ENCODE peak calls at places on chromosomes 13 and 19, in four cellular contexts. V is H9, M is IMR-90, T is H1. L is an unnamed sample.
A peak's percentile ranks its signal among the peaks of the same experiment; 100 is the strongest.

GRCh38 chr13:43239441-43239840 is 216.1 kb downstream of the DNAJC15 start:
- DNase-seq in V (no peak), M (no peak), T (no peak), L (no peak)

GRCh38 chr19:55342044-55342531 is 2.4 kb downstream of the KMT5C start:
- DNase-seq in V (peak; percentile 32), M (no peak), T (no peak), L (no peak)

GRCh38 chr19:1987197-1988187 is 28.0 kb downstream of the BTBD2 start:
- DNase-seq in V (peak; percentile 31), M (no peak), T (no peak), L (peak; percentile 15)

GRCh38 chr19:18972301-18972831 is 31.3 kb upstream of the HOMER3 start:
- DNase-seq in V (no peak), M (peak; percentile 31), T (no peak), L (no peak)

GRCh38 chr19:6740589-6741348 is 1.3 kb downstream of the TRIP10 start:
- DNase-seq in V (peak; percentile 69), M (peak; percentile 19), T (no peak), L (peak; percentile 62)

GRCh38 chr19:7500811-7501450 is 12.1 kb upstream of the PEX11G start:
- DNase-seq in V (peak; percentile 89), M (peak; percentile 46), T (peak; percentile 92), L (peak; percentile 88)

GRCh38 chr13:90455861-90456260 is 891.6 kb upstream of the MIR17HG start:
- DNase-seq in V (no peak), M (no peak), T (no peak), L (no peak)

GRCh38 chr19:6228523-6229215 is 51.1 kb downstream of the MLLT1 start:
- DNase-seq in V (no peak), M (no peak), T (no peak), L (no peak)

GRCh38 chr19:19595171-19595701 is 23.3 kb downstream of the PBX4 start:
- DNase-seq in V (no peak), M (peak; percentile 47), T (no peak), L (no peak)

GRCh38 chr13:82062772-82063171 is 1721.8 kb upstream of the SPRY2 start:
- DNase-seq in V (no peak), M (no peak), T (no peak), L (no peak)

GRCh38 chr19:41424335-41425173 is 2.6 kb downstream of the B3GNT8 start:
- DNase-seq in V (no peak), M (no peak), T (no peak), L (no peak)

GRCh38 chr13:36966404-36966803 is 32.7 kb downstream of the ALG5 start:
- DNase-seq in V (no peak), M (no peak), T (no peak), L (no peak)

GRCh38 chr13:98489446-98490194 is 87.3 kb downstream of the STK24 start:
- DNase-seq in V (no peak), M (no peak), T (no peak), L (no peak)

GRCh38 chr13:36445806-36446423 is 13.6 kb downstream of the CCNA1 start:
- DNase-seq in V (no peak), M (no peak), T (no peak), L (no peak)

GRCh38 chr19:2691951-2692350 is 10.5 kb downstream of the GNG7 start:
- DNase-seq in V (no peak), M (no peak), T (no peak), L (no peak)

GRCh38 chr13:25980255-25980654 is 71.6 kb downstream of the SHISA2 start:
- DNase-seq in V (peak; percentile 80), M (peak; percentile 3), T (no peak), L (peak; percentile 91)

GRCh38 chr19:17379221-17379631 is 2.1 kb upstream of the PLVAP start:
- DNase-seq in V (peak; percentile 44), M (no peak), T (peak; percentile 63), L (peak; percentile 55)

GRCh38 chr13:100986571-100986970 is 312.0 kb upstream of the TMTC4 start:
- DNase-seq in V (no peak), M (no peak), T (no peak), L (no peak)

GRCh38 chr19:54475706-54476105 is 2.6 kb upstream of the CDC42EP5 start:
- DNase-seq in V (no peak), M (no peak), T (no peak), L (no peak)

GRCh38 chr13:22278336-22278929 is 607.6 kb downstream of the FGF9 start:
- DNase-seq in V (peak; percentile 49), M (peak; percentile 63), T (peak; percentile 67), L (peak; percentile 65)

GRCh38 chr19:5144545-5145179 is 175.7 kb downstream of the KDM4B start:
- DNase-seq in V (no peak), M (no peak), T (no peak), L (no peak)

GRCh38 chr19:35265126-35265995 is 3.4 kb upstream of the USF2 start:
- DNase-seq in V (peak; percentile 22), M (no peak), T (no peak), L (no peak)

GRCh38 chr19:45638930-45639729 is at the start of gene EML2:
- DNase-seq in V (peak; percentile 95), M (no peak), T (peak; percentile 86), L (peak; percentile 89)

GRCh38 chr19:48512504-48513288 is 1.1 kb upstream of the LMTK3 start:
- DNase-seq in V (no peak), M (no peak), T (no peak), L (no peak)

GRCh38 chr19:4456843-4457653 is 546 bp downstream of the UBXN6 start:
- DNase-seq in V (peak; percentile 71), M (peak; percentile 56), T (peak; percentile 78), L (peak; percentile 80)

GRCh38 chr13:40974460-40975407 is 44.4 kb downstream of the ELF1 start:
- DNase-seq in V (peak; percentile 35), M (peak; percentile 66), T (no peak), L (peak; percentile 76)

GRCh38 chr19:51137812-51138425 is 4.2 kb upstream of the SIGLEC7 start:
- DNase-seq in V (no peak), M (no peak), T (no peak), L (no peak)

GRCh38 chr19:18230941-18231734 is 4.9 kb upstream of the PDE4C start:
- DNase-seq in V (no peak), M (no peak), T (peak; percentile 52), L (no peak)

GRCh38 chr19:37991176-37991835 is 84.3 kb downstream of the SIPA1L3 start:
- DNase-seq in V (no peak), M (no peak), T (no peak), L (no peak)

GRCh38 chr19:50268046-50268445 is 61.1 kb downstream of the KCNC3 start:
- DNase-seq in V (no peak), M (no peak), T (no peak), L (no peak)

GRCh38 chr19:33813391-33814101 is 16.9 kb downstream of the KCTD15 start:
- DNase-seq in V (no peak), M (no peak), T (no peak), L (no peak)

GRCh38 chr13:43878897-43879322 is 630 bp downstream of the CCDC122 start:
- DNase-seq in V (peak; percentile 52), M (peak; percentile 81), T (no peak), L (peak; percentile 58)

GRCh38 chr13:48448963-48449614 is 36.2 kb upstream of the LPAR6 start:
- DNase-seq in V (no peak), M (peak; percentile 80), T (no peak), L (no peak)

GRCh38 chr19:789473-790052 is 7.7 kb upstream of the PTBP1 start:
- DNase-seq in V (peak; percentile 68), M (no peak), T (no peak), L (peak; percentile 77)

GRCh38 chr19:790971-791604 is 6.2 kb upstream of the PTBP1 start:
- DNase-seq in V (no peak), M (no peak), T (no peak), L (no peak)

GRCh38 chr19:793775-794174 is 3.5 kb upstream of the PTBP1 start:
- DNase-seq in V (peak; percentile 30), M (no peak), T (peak; percentile 47), L (no peak)

GRCh38 chr19:792361-792885 is 4.8 kb upstream of the PTBP1 start:
- DNase-seq in V (peak; percentile 41), M (no peak), T (no peak), L (no peak)

DNA sequence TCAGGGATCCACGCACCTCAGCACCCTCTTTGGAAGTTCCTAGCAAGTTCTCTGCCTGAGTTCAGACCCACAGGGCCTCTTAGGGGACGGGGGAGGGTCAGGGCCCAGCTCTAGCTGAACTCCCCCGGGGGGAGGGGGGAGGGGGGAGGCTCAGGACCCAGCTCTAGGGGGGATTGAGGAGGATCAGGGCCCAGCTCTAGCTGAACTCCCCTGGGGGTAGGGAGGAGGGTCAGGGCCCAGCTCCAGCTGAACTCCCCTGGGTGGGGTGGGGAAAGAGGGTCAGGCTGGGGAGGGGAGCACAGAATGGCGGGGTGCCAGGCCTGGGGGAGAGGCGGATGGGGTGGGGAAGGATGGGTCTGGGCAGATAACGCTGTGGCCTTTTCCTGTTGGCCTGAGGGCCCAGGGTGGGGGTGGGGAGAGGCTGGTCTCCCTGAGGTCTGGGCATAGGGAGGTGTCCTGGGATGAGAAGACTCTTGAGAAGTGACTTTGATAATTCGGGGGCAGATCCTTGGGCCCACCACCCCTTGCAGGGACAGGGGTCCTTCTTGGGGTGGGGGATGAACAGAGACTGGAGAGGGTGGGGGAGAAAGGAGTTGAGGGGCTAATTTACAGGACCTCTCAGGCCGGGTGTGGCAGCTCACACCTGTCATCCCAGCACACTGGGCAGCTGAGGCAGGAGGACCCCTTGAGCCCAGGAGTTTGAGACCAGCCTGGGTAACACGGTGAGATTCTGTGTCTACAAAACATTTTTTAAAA is 5.5 kb upstream of the PTBP1 start:
- DNase-seq in V (peak; percentile 31), M (no peak), T (no peak), L (no peak)
- H3K56ac ChIP-seq in V (no peak overlapping the region), M (no peak overlapping the region), T (no peak overlapping the region), L (peak overlapping the region; percentile 71)

GRCh38 chr13:32403108-32403507 is 24.8 kb downstream of the N4BP2L1 start:
- DNase-seq in V (no peak), M (no peak), T (no peak), L (no peak)
- H3K56ac ChIP-seq in V (no peak overlapping the region), M (no peak overlapping the region), T (no peak overlapping the region), L (no peak overlapping the region)

DNA sequence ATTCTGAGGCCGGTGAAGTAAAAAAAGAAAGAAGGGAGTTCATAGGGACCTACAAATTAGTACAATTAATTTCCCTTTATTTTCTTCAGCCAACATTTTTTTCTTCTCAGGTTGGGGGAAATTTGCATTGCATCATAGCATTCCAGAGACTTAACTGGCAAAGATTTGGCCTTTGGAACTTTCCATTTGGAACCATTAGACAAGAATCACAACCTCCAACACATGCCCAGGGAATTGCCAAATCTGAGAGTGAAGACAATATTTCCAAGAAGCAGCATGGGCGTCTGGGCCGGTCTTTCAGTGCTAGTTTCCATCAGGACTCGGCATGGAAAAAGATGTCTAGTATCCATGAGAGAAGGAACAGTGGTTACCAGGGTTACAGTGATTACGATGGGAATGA is 6.4 kb upstream of the ERCC5 start:
- DNase-seq in V (no peak), M (peak; percentile 25), T (no peak), L (no peak)
- H3K56ac ChIP-seq in V (no peak overlapping the region), M (no peak overlapping the region), T (no peak overlapping the region), L (no peak overlapping the region)

DNA sequence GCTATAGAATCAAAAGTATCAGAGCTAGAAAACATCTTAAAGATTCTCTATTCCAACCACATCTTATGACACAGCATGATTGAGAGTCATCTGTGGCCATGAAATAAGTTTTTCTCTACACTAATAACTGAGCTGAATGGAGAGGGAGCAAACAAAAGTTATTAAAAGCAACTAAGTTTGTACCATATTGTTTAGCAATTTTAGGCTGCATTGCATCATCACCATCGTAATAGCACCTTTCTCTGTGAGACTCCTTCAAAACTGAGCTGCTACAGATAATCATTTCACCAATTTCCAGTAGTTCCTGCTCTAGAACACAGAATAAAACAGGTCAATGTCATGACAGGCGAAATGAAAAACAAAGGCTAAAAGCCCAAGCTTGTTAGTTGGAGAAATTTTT is 1183.9 kb downstream of the DIAPH3 start:
- DNase-seq in V (no peak), M (no peak), T (no peak), L (no peak)
- H3K56ac ChIP-seq in V (no peak overlapping the region), M (no peak overlapping the region), T (no peak overlapping the region), L (no peak overlapping the region)

GRCh38 chr13:112996671-112997091 is 27.7 kb downstream of the MCF2L start:
- DNase-seq in V (no peak), M (no peak), T (no peak), L (no peak)
- H3K56ac ChIP-seq in V (no peak overlapping the region), M (no peak overlapping the region), T (no peak overlapping the region), L (no peak overlapping the region)